ENCODE peak calls at places on chromosomes 3 and 15, in four cellular contexts. R is left lung, F is GM06990, W is H9. S is an unnamed sample. For H3K27me3, the result is how much of the 10 kb centered on the place peaks cover.

GRCh38 chr3:170802164-170803151 is 67.5 kb downstream of the RPL22L1 start:
- DNase-seq in R (no peak), F (no peak), W (no peak), S (peak)

GRCh38 chr3:138124689-138125420 is 7.3 kb downstream of the A4GNT start:
- DNase-seq in R (no peak), F (no peak), W (peak), S (no peak)

GRCh38 chr3:156483426-156483825 is 71.5 kb downstream of the SSR3 start:
- DNase-seq in R (no peak), F (peak), W (no peak), S (peak)

GRCh38 chr15:26970712-26971210 is at the start of gene GABRG3:
- DNase-seq in R (no peak), F (no peak), W (peak), S (no peak)

GRCh38 chr3:123069021-123069381 is 2.2 kb downstream of the PDIA5 start:
- DNase-seq in R (no peak), F (no peak), W (no peak), S (no peak)

GRCh38 chr15:89444855-89445254 is 51.5 kb downstream of the RHCG start:
- DNase-seq in R (no peak), F (no peak), W (no peak), S (no peak)

GRCh38 chr3:31004025-31004678 is 109.7 kb upstream of the GADL1 start:
- DNase-seq in R (no peak), F (no peak), W (no peak), S (peak)

GRCh38 chr15:40693904-40694705 is 869 bp upstream of the RAD51 start:
- DNase-seq in R (no peak), F (peak), W (no peak), S (no peak)

GRCh38 chr3:103968751-103969150 is 1398.0 kb upstream of the ALCAM start:
- DNase-seq in R (no peak), F (no peak), W (no peak), S (no peak)

DNA sequence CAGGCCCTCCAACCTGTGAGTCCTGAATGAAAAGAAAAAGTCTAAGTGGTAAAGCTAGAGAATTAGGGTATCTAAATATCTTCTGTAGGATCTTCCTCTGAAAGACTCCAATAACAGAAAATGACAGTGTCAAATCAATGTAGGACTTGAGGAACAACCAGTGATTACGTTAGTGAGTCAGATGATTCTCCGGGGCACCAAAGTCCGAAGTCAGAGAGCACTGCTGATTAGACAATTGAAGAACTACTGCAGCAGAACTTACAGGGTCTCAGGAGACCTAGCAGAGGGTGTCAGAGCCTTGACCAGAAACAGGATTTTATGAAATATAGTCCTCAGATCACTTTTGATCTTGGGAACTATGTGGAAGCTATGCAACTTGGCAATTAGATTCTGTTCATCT is 605.8 kb downstream of the EPHA3 start:
- DNase-seq in R (no peak), F (no peak), W (no peak), S (no peak)
- H3K27me3 ChIP-seq in R (under half), F (under half), W (under half), S (under half)

GRCh38 chr3:52246728-52247454 is 1.3 kb downstream of the PPM1M start:
- DNase-seq in R (peak), F (no peak), W (peak), S (no peak)
- H3K27me3 ChIP-seq in R (under half), F (under half), W (under half), S (under half)

GRCh38 chr3:144553301-144553700 is 581.7 kb downstream of the DIPK2A start:
- DNase-seq in R (no peak), F (no peak), W (no peak), S (no peak)
- H3K27me3 ChIP-seq in R (under half), F (under half), W (under half), S (under half)

GRCh38 chr3:195004512-195005250 is 266.3 kb downstream of the XXYLT1 start:
- DNase-seq in R (no peak), F (no peak), W (no peak), S (no peak)

GRCh38 chr3:195005251-195005620 is 265.7 kb downstream of the XXYLT1 start:
- DNase-seq in R (no peak), F (no peak), W (no peak), S (no peak)

GRCh38 chr3:195003006-195003892 is 267.7 kb downstream of the XXYLT1 start:
- DNase-seq in R (no peak), F (no peak), W (no peak), S (no peak)

GRCh38 chr3:195001961-195002861 is 268.7 kb downstream of the XXYLT1 start:
- DNase-seq in R (no peak), F (peak), W (peak), S (peak)

GRCh38 chr3:195003893-195004289 is 267.1 kb downstream of the XXYLT1 start:
- DNase-seq in R (no peak), F (no peak), W (no peak), S (no peak)
- H3K27me3 ChIP-seq in R (under half), F (under half), W (under half), S (under half)

GRCh38 chr3:169137943-169138342 is 525.6 kb downstream of the MECOM start:
- DNase-seq in R (no peak), F (no peak), W (no peak), S (no peak)
- H3K27me3 ChIP-seq in R (under half), F (under half), W (under half), S (under half)

DNA sequence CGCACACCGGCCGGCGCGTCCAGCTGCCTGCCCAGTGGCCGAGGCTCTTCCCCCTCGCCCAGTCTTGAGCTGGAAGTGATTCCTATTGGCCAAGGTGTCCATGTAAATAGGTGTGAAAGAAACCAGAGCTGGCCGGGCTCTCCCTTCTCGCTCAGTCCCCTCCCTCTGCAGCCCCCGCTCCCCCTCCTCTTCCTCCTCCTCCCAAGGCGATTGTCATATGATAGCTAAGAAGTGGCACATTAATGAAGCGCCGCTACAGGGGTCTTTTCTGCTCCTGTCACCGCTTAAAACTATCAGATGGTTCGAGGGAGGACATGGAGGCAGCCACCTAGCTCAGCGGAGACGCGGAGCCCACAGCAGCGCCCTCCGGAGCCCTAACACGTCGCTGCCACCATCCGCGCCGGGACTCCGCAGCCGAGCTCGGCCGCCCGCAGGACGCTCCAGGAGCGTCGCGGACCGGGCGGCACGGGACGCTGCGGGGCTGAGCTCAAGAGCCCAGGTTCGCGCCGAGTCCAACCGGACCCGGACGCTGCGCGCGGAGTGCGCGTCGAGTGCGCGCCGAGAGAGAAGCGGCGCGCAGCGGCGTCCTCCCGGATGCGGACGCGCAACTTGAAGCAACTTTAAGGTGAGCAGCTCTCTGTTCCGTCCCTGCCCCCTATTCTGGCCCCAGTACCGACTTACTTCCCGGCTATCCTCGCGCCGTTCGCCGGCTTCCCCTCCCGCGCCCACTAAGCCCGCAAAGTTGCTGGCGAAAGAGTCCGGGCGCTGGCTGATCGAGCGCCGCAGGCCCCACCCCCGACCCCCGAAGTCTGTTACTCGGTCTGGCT is at the start of gene FOXB1:
- DNase-seq in R (no peak), F (no peak), W (peak), S (no peak)
- H3K27me3 ChIP-seq in R (half or more), F (under half), W (under half), S (half or more)

GRCh38 chr3:184857099-184857498 is 45.1 kb downstream of the VPS8 start:
- DNase-seq in R (no peak), F (no peak), W (no peak), S (no peak)
- H3K27me3 ChIP-seq in R (under half), F (under half), W (under half), S (under half)

DNA sequence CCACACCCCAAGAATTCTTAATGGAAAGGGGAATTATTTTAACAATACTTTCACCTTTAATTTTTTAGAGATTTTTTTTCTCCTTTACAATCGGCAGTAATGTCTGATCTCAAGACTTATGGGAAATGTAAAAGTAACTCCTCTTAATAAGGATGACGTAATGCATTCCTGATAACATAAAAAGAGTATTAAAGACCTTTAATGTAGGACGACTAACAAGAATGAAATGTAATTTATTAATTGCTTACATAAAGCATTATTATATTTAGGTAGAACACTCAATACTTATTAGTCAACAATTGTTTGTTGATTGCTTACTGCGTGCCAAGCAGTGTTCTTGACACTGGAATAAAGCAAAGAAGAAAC is 416.8 kb upstream of the NAALADL2 start:
- DNase-seq in R (no peak), F (no peak), W (no peak), S (no peak)
- H3K27me3 ChIP-seq in R (under half), F (under half), W (under half), S (under half)

DNA sequence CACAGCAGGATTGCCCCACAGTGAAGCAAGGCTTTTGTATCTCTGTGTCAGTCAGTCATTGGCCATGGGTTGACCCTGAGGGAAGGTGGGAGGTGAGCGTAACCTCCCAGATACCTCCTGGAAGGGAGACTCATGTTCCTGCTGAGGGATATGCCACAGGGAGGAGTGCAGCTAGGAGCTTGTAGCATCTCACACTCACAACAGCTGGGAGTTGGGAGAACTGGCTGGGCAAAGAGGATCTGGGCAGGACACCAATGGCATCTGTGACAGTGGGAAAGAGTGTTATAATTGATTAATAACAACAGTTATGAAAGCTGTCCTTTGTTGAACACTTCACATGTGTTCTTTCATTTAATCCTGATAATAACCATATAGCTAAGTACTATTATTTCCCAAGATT is 171.0 kb downstream of the TLE3 start:
- DNase-seq in R (no peak), F (no peak), W (peak), S (no peak)
- H3K27me3 ChIP-seq in R (under half), F (under half), W (under half), S (under half)

GRCh38 chr15:72800819-72801481 is 17.4 kb upstream of the ADPGK start:
- DNase-seq in R (no peak), F (no peak), W (no peak), S (no peak)
- H3K27me3 ChIP-seq in R (under half), F (under half), W (under half), S (under half)

S was measured in brain microvascular endothelial cell.